ENCODE peak calls at places on chromosomes 2 and 18, in six cellular contexts. H is ELR; R is upper lobe of right lung; T is sigmoid colon; Z is activated CD8-positive, alpha-beta memory T cell treated with anti-CD3 and anti-CD28 coated beads for 24 hours; Y is aorta. L is an unnamed sample.

GRCh38 chr2:673016-673415 is 4.2 kb downstream of the TMEM18 start:
- DNase-seq in H (no peak), R (no peak), T (no peak), Z (no peak), Y (no peak), L (no peak)

GRCh38 chr2:16943279-16943958 is 277.8 kb upstream of the CYRIA start:
- DNase-seq in H (no peak), R (no peak), T (no peak), Z (no peak), Y (no peak), L (no peak)

GRCh38 chr2:117771969-117772630 is 42.4 kb upstream of the DDX18 start:
- DNase-seq in H (peak), R (no peak), T (no peak), Z (no peak), Y (no peak), L (peak)

GRCh38 chr2:129908721-129909373 is 70.6 kb upstream of the RAB6C start:
- DNase-seq in H (no peak), R (peak), T (no peak), Z (peak), Y (no peak), L (no peak)

GRCh38 chr2:95166065-95166763 is 605 bp downstream of the ZNF2 start:
- DNase-seq in H (no peak), R (no peak), T (no peak), Z (no peak), Y (no peak), L (peak)

GRCh38 chr2:61733563-61733962 is 120.3 kb downstream of the FAM161A start:
- DNase-seq in H (no peak), R (no peak), T (no peak), Z (no peak), Y (no peak), L (no peak)

GRCh38 chr18:46369323-46369722 is 265.1 kb downstream of the HAUS1 start:
- DNase-seq in H (peak), R (no peak), T (no peak), Z (no peak), Y (no peak), L (no peak)

GRCh38 chr18:38693085-38693484 is 1127.5 kb upstream of the CELF4 start:
- DNase-seq in H (no peak), R (no peak), T (no peak), Z (no peak), Y (no peak), L (no peak)

GRCh38 chr2:83055338-83056010 is 1403.6 kb downstream of the SUCLG1 start:
- DNase-seq in H (peak), R (no peak), T (no peak), Z (no peak), Y (no peak), L (peak)

GRCh38 chr2:63792523-63792922 is 49.2 kb upstream of the UGP2 start:
- DNase-seq in H (peak), R (no peak), T (no peak), Z (no peak), Y (no peak), L (peak)

GRCh38 chr2:28377201-28377816 is 15.3 kb upstream of the FOSL2 start:
- DNase-seq in H (no peak), R (peak), T (no peak), Z (no peak), Y (no peak), L (no peak)

GRCh38 chr2:174174741-174175140 is 73.6 kb downstream of the OLA1 start:
- DNase-seq in H (no peak), R (no peak), T (no peak), Z (no peak), Y (no peak), L (no peak)

GRCh38 chr2:140551291-140551690 is 1579.5 kb downstream of the LRP1B start:
- DNase-seq in H (no peak), R (no peak), T (no peak), Z (no peak), Y (no peak), L (no peak)

GRCh38 chr18:45589559-45590041 is 25.7 kb upstream of the SLC14A2 start:
- DNase-seq in H (no peak), R (no peak), T (no peak), Z (no peak), Y (peak), L (peak)

GRCh38 chr2:3738454-3738853 is 35.1 kb downstream of the DCDC2C start:
- DNase-seq in H (peak), R (no peak), T (no peak), Z (no peak), Y (no peak), L (peak)

GRCh38 chr2:120123090-120123489 is 100.1 kb downstream of the TMEM185B start:
- DNase-seq in H (no peak), R (no peak), T (no peak), Z (no peak), Y (no peak), L (no peak)

GRCh38 chr2:17326717-17327116 is 191.5 kb downstream of the RAD51AP2 start:
- DNase-seq in H (no peak), R (no peak), T (no peak), Z (no peak), Y (no peak), L (no peak)

GRCh38 chr2:2735041-2735440 is 404.0 kb upstream of the MYT1L start:
- DNase-seq in H (no peak), R (no peak), T (no peak), Z (no peak), Y (no peak), L (no peak)

GRCh38 chr2:84927275-84927627 is 21.8 kb downstream of the TMSB10 start:
- DNase-seq in H (no peak), R (no peak), T (no peak), Z (no peak), Y (no peak), L (no peak)

GRCh38 chr2:35415282-35415681 is 940.3 kb upstream of the CRIM1 start:
- DNase-seq in H (peak), R (no peak), T (no peak), Z (no peak), Y (no peak), L (no peak)

GRCh38 chr18:9065864-9066263 is 36.6 kb upstream of the NDUFV2 start:
- DNase-seq in H (no peak), R (no peak), T (no peak), Z (no peak), Y (no peak), L (no peak)

GRCh38 chr2:26606847-26607190 is 34.3 kb downstream of the CIB4 start:
- DNase-seq in H (no peak), R (peak), T (peak), Z (peak), Y (no peak), L (no peak)

GRCh38 chr2:150134223-150134858 is 353.1 kb downstream of the RND3 start:
- DNase-seq in H (no peak), R (no peak), T (no peak), Z (no peak), Y (no peak), L (no peak)

GRCh38 chr18:44904768-44905167 is 224.1 kb downstream of the SETBP1 start:
- DNase-seq in H (no peak), R (no peak), T (no peak), Z (no peak), Y (no peak), L (no peak)

GRCh38 chr2:226868331-226868730 is 32.5 kb downstream of the RHBDD1 start:
- DNase-seq in H (no peak), R (no peak), T (no peak), Z (no peak), Y (no peak), L (no peak)

GRCh38 chr2:239290618-239291504 is 110.0 kb downstream of the HDAC4 start:
- DNase-seq in H (no peak), R (peak), T (peak), Z (no peak), Y (peak), L (no peak)

GRCh38 chr2:180314086-180314485 is 307.0 kb upstream of the CWC22 start:
- DNase-seq in H (peak), R (no peak), T (no peak), Z (no peak), Y (no peak), L (no peak)

GRCh38 chr2:205792908-205793307 is 110.6 kb downstream of the NRP2 start:
- DNase-seq in H (no peak), R (no peak), T (peak), Z (no peak), Y (no peak), L (peak)

GRCh38 chr2:229083606-229084349 is 187.3 kb downstream of the PID1 start:
- DNase-seq in H (no peak), R (no peak), T (no peak), Z (no peak), Y (no peak), L (no peak)

GRCh38 chr2:108612514-108613183 is 78.4 kb downstream of the LIMS1 start:
- DNase-seq in H (no peak), R (no peak), T (no peak), Z (peak), Y (no peak), L (no peak)

GRCh38 chr18:3321133-3321812 is 59.3 kb downstream of the MYL12B start:
- DNase-seq in H (peak), R (no peak), T (no peak), Z (no peak), Y (no peak), L (no peak)

GRCh38 chr2:23381084-23381483 is 3.9 kb upstream of the KLHL29 start:
- DNase-seq in H (peak), R (peak), T (no peak), Z (no peak), Y (peak), L (peak)

GRCh38 chr2:234291765-234292204 is 205.1 kb downstream of the ARL4C start:
- DNase-seq in H (peak), R (no peak), T (no peak), Z (peak), Y (peak), L (no peak)

GRCh38 chr18:39702888-39703287 is 2137.3 kb upstream of the CELF4 start:
- DNase-seq in H (no peak), R (no peak), T (no peak), Z (no peak), Y (no peak), L (no peak)

GRCh38 chr2:117108741-117109267 is 705.7 kb upstream of the DDX18 start:
- DNase-seq in H (no peak), R (no peak), T (no peak), Z (no peak), Y (no peak), L (no peak)

GRCh38 chr2:45009303-45009927 is at the start of gene SIX2:
- DNase-seq in H (peak), R (peak), T (peak), Z (peak), Y (peak), L (peak)

GRCh38 chr2:51994123-51994788 is 962.3 kb upstream of the NRXN1 start:
- DNase-seq in H (no peak), R (no peak), T (no peak), Z (no peak), Y (no peak), L (no peak)

GRCh38 chr18:77271720-77272481 is 22.3 kb downstream of the GALR1 start:
- DNase-seq in H (peak), R (no peak), T (no peak), Z (no peak), Y (no peak), L (no peak)

L was measured in hepatic stellate cell.